ENCODE peak calls at places on chromosomes 11 and 22, in four cellular contexts. T is tibial artery, N is GM23248, K is iPS DF 6.9. G is an unnamed sample. For H3K27me3, the result is how much of the 10 kb centered on the place peaks cover.

GRCh38 chr11:120184946-120185677 is 25.7 kb upstream of the OAF start:
- DNase-seq in N (peak), T (peak), K (no peak), G (no peak)

GRCh38 chr11:118841469-118842222 is 42.0 kb upstream of the CXCR5 start:
- DNase-seq in K (no peak), N (no peak), T (no peak), G (no peak)

GRCh38 chr11:44713022-44713421 is 13.7 kb upstream of the TSPAN18 start:
- DNase-seq in K (no peak), N (no peak), T (no peak), G (no peak)

GRCh38 chr11:92123540-92123939 is 101.1 kb upstream of the FAT3 start:
- DNase-seq in K (no peak), T (no peak), N (peak), G (peak)

GRCh38 chr11:24859801-24860300 is 363.0 kb downstream of the LUZP2 start:
- DNase-seq in K (no peak), N (no peak), T (no peak), G (no peak)

GRCh38 chr11:16394947-16395346 is 38.6 kb upstream of the SOX6 start:
- DNase-seq in N (no peak), T (no peak), K (no peak), G (no peak)

GRCh38 chr11:32173435-32173834 is 82.6 kb downstream of the RCN1 start:
- DNase-seq in N (peak), T (peak), K (peak), G (peak)

GRCh38 chr11:71489311-71490043 is 36.5 kb downstream of the NADSYN1 start:
- DNase-seq in K (no peak), N (no peak), T (no peak), G (peak)

GRCh38 chr22:27370281-27370680 is 431.3 kb downstream of the MN1 start:
- DNase-seq in N (no peak), T (no peak), K (no peak), G (no peak)

GRCh38 chr11:68816917-68817419 is 24.7 kb downstream of the CPT1A start:
- DNase-seq in T (no peak), N (peak), K (no peak), G (no peak)

GRCh38 chr11:1192741-1193325 is 30.0 kb upstream of the MUC5B start:
- DNase-seq in K (no peak), T (no peak), N (no peak), G (no peak)

GRCh38 chr22:30250713-30251267 is 4.2 kb upstream of the LIF start:
- DNase-seq in N (peak), T (no peak), K (no peak), G (no peak)

GRCh38 chr22:38871360-38872171 is 450 bp downstream of the CBX6 start:
- DNase-seq in N (peak), T (no peak), K (no peak), G (no peak)

GRCh38 chr11:92888701-92889100 is 80.8 kb upstream of the MTNR1B start:
- DNase-seq in T (no peak), N (no peak), K (no peak), G (no peak)

GRCh38 chr22:50414476-50415248 is 60.2 kb downstream of the SBF1 start:
- DNase-seq in K (no peak), T (no peak), N (no peak), G (no peak)

DNA sequence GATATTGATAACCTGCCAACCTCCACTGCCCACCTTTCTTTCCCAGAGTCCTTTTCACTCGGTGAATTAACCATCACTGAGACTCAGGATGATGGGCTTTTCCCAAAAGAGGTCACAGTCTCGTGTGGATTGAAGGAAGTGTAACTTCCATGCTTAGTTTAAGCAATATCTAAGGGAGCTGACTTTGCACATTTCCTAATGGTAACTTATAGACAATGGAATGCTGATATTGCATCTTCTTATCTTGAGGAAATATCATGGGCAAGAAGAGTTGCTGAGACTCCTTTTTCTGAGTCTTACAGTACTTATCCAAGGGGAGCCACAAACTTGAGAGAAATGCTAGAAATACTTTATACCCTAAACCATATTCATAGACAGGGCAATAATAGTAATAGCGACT is 8.8 kb downstream of the BARX2 start:
- DNase-seq in T (no peak), N (no peak), K (no peak), G (no peak)
- H3K27me3 ChIP-seq in T (under half), N (half or more), K (under half), G (under half)

DNA sequence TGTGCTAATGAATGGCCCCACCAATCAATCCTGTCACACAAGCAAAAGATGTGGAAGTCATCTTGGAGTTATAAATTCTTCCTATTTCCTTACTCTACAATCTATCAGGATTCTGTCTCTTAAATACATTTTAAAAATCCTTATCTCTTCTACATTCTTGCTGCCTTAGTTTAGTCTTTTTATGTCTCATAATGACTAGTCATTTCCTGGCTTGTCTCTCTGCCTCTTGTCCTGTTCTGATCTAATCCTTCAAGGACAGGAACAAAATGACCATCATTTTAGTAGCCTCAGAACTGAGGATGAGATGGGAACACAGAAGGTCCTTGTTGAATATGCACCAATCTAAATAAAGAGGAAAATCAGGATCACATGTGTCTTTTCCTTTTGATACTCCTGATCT is 56.6 kb upstream of the LIN7C start:
- DNase-seq in K (no peak), T (no peak), N (peak), G (peak)
- H3K4me3 ChIP-seq in K (no peak), T (no peak), N (no peak), G (no peak)

GRCh38 chr22:22069450-22070370 is 87.1 kb upstream of the TOP3B start:
- DNase-seq in K (no peak), N (no peak), T (no peak), G (no peak)

GRCh38 chr22:22068025-22068424 is 85.4 kb upstream of the TOP3B start:
- DNase-seq in T (no peak), N (no peak), K (no peak), G (no peak)

GRCh38 chr22:22067192-22067591 is 84.6 kb upstream of the TOP3B start:
- DNase-seq in N (no peak), K (no peak), T (no peak), G (no peak)

GRCh38 chr22:22070371-22070824 is 87.8 kb upstream of the TOP3B start:
- DNase-seq in T (no peak), K (no peak), N (no peak), G (no peak)

GRCh38 chr22:22068657-22069056 is 86.1 kb upstream of the TOP3B start:
- DNase-seq in K (no peak), N (no peak), T (no peak), G (no peak)
- H3K27me3 ChIP-seq in K (half or more), N (under half), T (under half), G (under half)

GRCh38 chr11:128470081-128470480 is 117.3 kb downstream of the ETS1 start:
- DNase-seq in N (no peak), K (no peak), T (no peak), G (no peak)
- H3K4me3 ChIP-seq in N (no peak), K (no peak), T (no peak), G (no peak)

DNA sequence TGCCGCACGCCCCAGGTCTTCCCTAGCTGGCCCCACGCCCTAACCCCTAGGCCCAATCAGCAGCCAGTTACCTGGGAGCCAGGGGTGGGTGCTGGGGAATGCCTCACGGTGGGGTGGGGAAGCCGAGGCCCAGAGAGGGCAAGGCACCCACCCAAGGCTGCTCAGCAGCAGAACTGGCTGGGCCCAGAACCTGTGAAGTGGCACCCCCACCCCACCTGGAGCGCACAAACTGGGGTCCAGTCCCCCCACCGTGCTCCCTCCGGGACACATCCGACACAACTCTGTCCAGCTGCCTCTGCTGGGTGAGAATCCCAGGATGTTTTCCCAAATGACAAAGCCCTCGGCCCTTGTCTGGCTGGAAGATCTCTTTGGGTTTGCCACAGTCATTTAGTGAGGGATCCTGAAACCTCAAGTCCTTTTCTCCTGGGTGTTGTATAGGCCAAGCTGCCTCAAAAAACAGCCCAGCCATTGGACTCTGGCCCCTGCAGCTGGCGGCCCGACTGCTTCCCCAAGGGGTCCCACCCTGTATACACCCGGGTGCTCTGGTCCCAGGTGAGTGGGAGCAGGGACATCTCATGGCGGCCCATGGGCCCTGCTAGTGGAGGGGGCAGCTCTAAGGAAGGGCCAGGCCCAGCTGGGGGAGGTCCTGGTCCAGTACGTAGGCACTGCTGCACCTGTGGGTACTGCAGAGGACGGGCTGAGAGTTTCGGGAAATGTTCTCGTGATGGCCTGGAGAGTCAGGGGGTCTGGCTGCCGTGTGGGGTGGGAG is 20.9 kb downstream of the TSSC4 start:
- DNase-seq in K (no peak), T (no peak), N (no peak), G (no peak)
- H3K27me3 ChIP-seq in K (under half), T (under half), N (under half), G (under half)

DNA sequence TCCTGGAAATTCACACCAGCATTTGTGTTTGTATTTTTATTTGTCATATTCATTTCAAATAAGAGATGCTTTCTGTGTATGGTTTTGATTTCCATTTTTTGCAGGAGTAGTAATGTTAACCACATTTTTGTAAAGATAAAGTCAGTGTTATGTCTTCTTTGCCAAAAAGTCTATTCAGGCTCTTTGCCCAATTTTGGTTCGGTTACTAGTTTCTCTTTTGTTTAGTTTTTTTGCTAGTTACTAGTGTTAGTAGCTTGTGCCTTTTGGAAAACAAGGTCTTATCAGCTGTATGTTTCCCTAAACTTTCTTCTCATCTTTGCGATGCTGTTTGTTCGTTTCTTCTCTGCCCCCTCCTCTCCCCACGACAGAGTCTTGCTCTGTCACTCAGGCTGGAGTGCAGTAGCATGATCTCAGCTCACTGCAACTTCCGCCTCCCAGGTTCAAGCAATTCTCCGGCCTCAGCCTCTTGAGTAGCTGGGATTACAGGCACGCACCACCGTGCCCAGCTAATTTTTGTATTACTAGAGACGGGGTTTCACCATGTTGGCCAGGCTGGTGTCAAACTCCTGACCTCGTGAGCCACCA is 112.3 kb upstream of the GRK3 start:
- DNase-seq in N (peak), K (no peak), T (no peak), G (no peak)
- H3K4me3 ChIP-seq in N (peak), K (no peak), T (no peak), G (no peak)

G was measured in brain microvascular endothelial cell.